ENCODE peak calls at places on chromosomes 11 and 22, in six cellular contexts. T is IMR-90, F is HepG2, Y is GM12878, Z is K562, M is A549. K is an unnamed sample.

GRCh38 chr11:32939046-32939445 is 46.4 kb downstream of the QSER1 start:
- DNase-seq in M (no peak), F (no peak), Z (no peak), Y (no peak), T (no peak), K (no peak)

GRCh38 chr11:42595856-42596255 is 715.9 kb upstream of the API5 start:
- DNase-seq in M (no peak), T (no peak), F (no peak), Z (no peak), Y (no peak), K (no peak)

GRCh38 chr11:76578655-76579046 is 91.9 kb downstream of the LRRC32 start:
- DNase-seq in F (no peak), Z (no peak), Y (no peak), T (no peak), M (no peak), K (no peak)

GRCh38 chr22:49106136-49106930 is 721.3 kb downstream of the BRD1 start:
- DNase-seq in M (no peak), Y (no peak), F (no peak), Z (no peak), T (no peak), K (no peak)

GRCh38 chr11:17423533-17424310 is 35.3 kb upstream of the KCNJ11 start:
- DNase-seq in T (no peak), Z (no peak), Y (no peak), F (peak; percentile 58), M (peak; percentile 29), K (no peak)

GRCh38 chr22:47647720-47648119 is 885.3 kb downstream of the TBC1D22A start:
- DNase-seq in Y (no peak), Z (no peak), F (no peak), T (no peak), M (no peak), K (no peak)

GRCh38 chr11:107689317-107690202 is 22.3 kb downstream of the SLN start:
- DNase-seq in Z (peak; percentile 60), T (peak; percentile 51), M (peak; percentile 47), F (peak; percentile 57), Y (no peak), K (peak; percentile 67)

GRCh38 chr11:64745219-64745522 is 1.2 kb upstream of the RASGRP2 start:
- DNase-seq in Y (no peak), Z (no peak), F (no peak), M (no peak), T (no peak), K (no peak)

GRCh38 chr11:12684354-12684753 is 10.1 kb downstream of the TEAD1 start:
- DNase-seq in Z (no peak), F (no peak), Y (no peak), T (no peak), M (no peak), K (no peak)

GRCh38 chr11:95434489-95435057 is 203.6 kb upstream of the SESN3 start:
- DNase-seq in Y (no peak), T (no peak), F (no peak), Z (no peak), M (no peak), K (no peak)

GRCh38 chr11:85170184-85170583 is 457.0 kb downstream of the DLG2 start:
- DNase-seq in F (no peak), T (peak; percentile 43), M (peak; percentile 67), Z (no peak), Y (no peak), K (no peak)

GRCh38 chr22:27133951-27134664 is 476.7 kb downstream of the MIAT start:
- DNase-seq in M (peak; percentile 73), Y (no peak), Z (peak; percentile 47), F (no peak), T (peak; percentile 86), K (no peak)

GRCh38 chr11:47106839-47107520 is 69.7 kb downstream of the ARFGAP2 start:
- DNase-seq in T (no peak), F (no peak), Y (no peak), Z (no peak), M (no peak), K (no peak)

GRCh38 chr11:27296406-27296994 is 66.5 kb downstream of the CCDC34 start:
- DNase-seq in T (peak; percentile 70), Z (peak; percentile 42), Y (no peak), F (peak; percentile 44), M (peak; percentile 72), K (peak; percentile 43)

GRCh38 chr22:48486163-48486957 is 1341.3 kb downstream of the BRD1 start:
- DNase-seq in F (no peak), T (no peak), Z (no peak), Y (no peak), M (no peak), K (no peak)

GRCh38 chr11:44865866-44866272 is 84.8 kb downstream of the TP53I11 start:
- DNase-seq in M (no peak), Z (no peak), Y (no peak), F (no peak), T (no peak), K (no peak)

GRCh38 chr11:17388609-17389204 is at the start of gene KCNJ11:
- DNase-seq in Z (no peak), Y (no peak), F (no peak), T (no peak), M (no peak), K (peak; percentile 19)

GRCh38 chr11:85787809-85788805 is 22.8 kb downstream of the SYTL2 start:
- DNase-seq in M (peak; percentile 95), Y (no peak), Z (no peak), F (peak; percentile 21), T (peak; percentile 42), K (no peak)

GRCh38 chr22:37418627-37419369 is 8.5 kb downstream of the ELFN2 start:
- DNase-seq in M (no peak), Z (no peak), Y (no peak), T (no peak), F (no peak), K (no peak)

GRCh38 chr11:14054708-14055107 is 92.2 kb downstream of the SPON1 start:
- DNase-seq in M (no peak), Y (no peak), Z (no peak), F (no peak), T (no peak), K (no peak)
- TF ChIP-seq BHLHE40 in M (no peak), Y (no peak), Z (no peak), F (no peak), T (no peak), K (no peak)

GRCh38 chr22:29914991-29915390 is 32.0 kb downstream of the MTMR3 start:
- DNase-seq in F (no peak), M (no peak), Z (no peak), Y (no peak), T (no peak), K (no peak)

GRCh38 chr22:29916007-29916544 is 33.1 kb downstream of the MTMR3 start:
- DNase-seq in T (peak; percentile 40), M (no peak), F (no peak), Y (no peak), Z (no peak), K (peak; percentile 26)

GRCh38 chr22:29912605-29913398 is 29.8 kb downstream of the MTMR3 start:
- DNase-seq in Y (no peak), T (peak; percentile 93), Z (no peak), M (peak; percentile 24), F (no peak), K (no peak)

GRCh38 chr22:29912141-29912540 is 29.2 kb downstream of the MTMR3 start:
- DNase-seq in Z (no peak), F (no peak), Y (no peak), M (no peak), T (no peak), K (no peak)

DNA sequence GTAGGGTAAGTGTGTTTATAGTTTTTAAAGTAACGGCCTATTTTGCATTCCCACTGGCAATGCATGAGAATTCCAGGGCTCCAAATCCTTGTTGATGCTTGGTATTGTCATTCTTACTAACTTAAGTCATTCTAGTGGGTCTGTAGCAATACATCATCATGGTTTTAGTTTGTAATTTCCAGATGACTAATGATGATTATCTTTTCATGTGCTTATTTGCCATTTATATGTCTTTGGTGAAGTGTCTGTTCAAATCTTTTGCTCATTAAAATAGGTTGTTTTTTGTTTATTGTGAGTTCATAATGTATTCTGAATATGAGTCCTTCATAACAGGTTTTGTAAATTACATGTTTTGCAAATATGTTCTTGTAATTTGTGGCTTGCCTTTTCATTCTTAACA is 31.2 kb downstream of the MTMR3 start:
- DNase-seq in Z (no peak), F (no peak), Y (no peak), M (no peak), T (peak; percentile 83), K (no peak)
- TF ChIP-seq BHLHE40 in Z (no peak), F (no peak), Y (no peak), M (no peak), T (no peak), K (no peak)

GRCh38 chr22:33380789-33381530 is 322.8 kb upstream of the SYN3 start:
- DNase-seq in Z (no peak), M (peak; percentile 76), F (no peak), Y (peak; percentile 11), T (peak; percentile 95), K (no peak)
- TF ChIP-seq BHLHE40 in Z (no peak), M (no peak), F (no peak), Y (no peak), T (no peak), K (no peak)

DNA sequence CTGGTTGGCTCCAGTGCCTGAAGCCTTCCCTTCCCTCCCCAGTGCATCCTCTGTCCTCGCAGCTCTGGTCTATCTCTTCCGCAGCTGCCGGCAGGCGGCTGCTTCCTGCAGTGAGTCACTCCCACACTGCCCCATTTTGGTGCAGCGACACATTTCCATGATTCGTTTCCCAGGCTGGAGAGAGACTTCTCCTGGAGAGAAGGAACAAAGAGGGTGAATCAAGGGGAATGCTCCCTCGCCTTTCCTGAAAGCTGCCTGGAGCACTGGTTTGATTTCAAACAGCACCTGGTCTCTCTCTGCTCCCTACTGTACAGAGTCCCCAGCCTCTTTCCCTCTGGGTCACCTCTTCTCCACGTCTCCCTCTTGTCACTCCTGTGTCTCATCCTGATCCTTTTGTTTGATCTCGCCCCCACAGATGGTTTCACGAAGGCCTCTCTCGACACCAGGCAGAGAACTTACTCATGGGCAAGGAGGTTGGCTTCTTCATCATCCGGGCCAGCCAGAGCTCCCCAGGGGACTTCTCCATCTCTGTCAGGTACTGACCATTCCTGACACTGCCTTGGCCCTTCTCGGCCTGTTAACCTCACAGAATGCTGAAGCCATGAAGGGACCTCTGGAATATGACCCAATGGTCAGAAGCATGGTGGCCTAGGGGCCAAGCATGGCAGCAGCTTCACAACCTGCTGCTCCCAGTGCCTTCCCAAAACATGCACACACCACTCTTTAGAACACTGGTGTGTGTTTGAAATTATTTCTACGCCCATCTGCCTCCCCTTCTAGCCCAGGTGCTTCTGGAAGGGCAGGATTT is at the start of gene TMA7B:
- DNase-seq in Z (peak; percentile 52), M (peak; percentile 13), Y (no peak), F (no peak), T (peak; percentile 75), K (peak; percentile 34)
- TF ChIP-seq BHLHE40 in Z (peak; percentile 22), M (no peak), Y (no peak), F (no peak), T (no peak), K (no peak)